ENCODE peak calls at places on chromosomes 12 and 14, in six cellular contexts. One of them, this sample, is unnamed.
A peak's percentile ranks its signal among the peaks of the same experiment; 100 is the strongest.

GRCh38 chr14:99077076-99077843 is 194.7 kb downstream of the BCL11B start:
- DNase-seq in PC-9: no peak
- DNase-seq in body of pancreas: no peak
- DNase-seq in CD8-positive, alpha-beta T cell: no peak
- DNase-seq in SK-N-SH: no peak
- DNase-seq in A549: no peak
- DNase-seq in this sample: no peak

GRCh38 chr14:95370076-95370475 is 50.4 kb upstream of the CLMN start:
- DNase-seq in PC-9: no peak
- DNase-seq in body of pancreas: no peak
- DNase-seq in CD8-positive, alpha-beta T cell: no peak
- DNase-seq in SK-N-SH: no peak
- DNase-seq in A549: no peak
- DNase-seq in this sample: no peak

GRCh38 chr14:105047283-105048016 is 17.8 kb downstream of the GPR132 start:
- DNase-seq in PC-9: no peak
- DNase-seq in body of pancreas: no peak
- DNase-seq in CD8-positive, alpha-beta T cell: peak; percentile 48
- DNase-seq in SK-N-SH: peak; percentile 19
- DNase-seq in A549: no peak
- DNase-seq in this sample: no peak

GRCh38 chr14:57707219-57707618 is 158.7 kb downstream of the SLC35F4 start:
- DNase-seq in PC-9: no peak
- DNase-seq in body of pancreas: no peak
- DNase-seq in CD8-positive, alpha-beta T cell: no peak
- DNase-seq in SK-N-SH: no peak
- DNase-seq in A549: no peak
- DNase-seq in this sample: no peak

GRCh38 chr14:72420749-72421452 is 473.0 kb downstream of the DPF3 start:
- DNase-seq in PC-9: no peak
- DNase-seq in body of pancreas: peak; percentile 70
- DNase-seq in CD8-positive, alpha-beta T cell: peak; percentile 69
- DNase-seq in SK-N-SH: peak; percentile 52
- DNase-seq in A549: peak; percentile 28
- DNase-seq in this sample: no peak

GRCh38 chr12:62933220-62933870 is 1.6 kb downstream of the PPM1H start:
- DNase-seq in PC-9: no peak
- DNase-seq in body of pancreas: peak; percentile 26
- DNase-seq in CD8-positive, alpha-beta T cell: no peak
- DNase-seq in SK-N-SH: peak; percentile 16
- DNase-seq in A549: peak; percentile 72
- DNase-seq in this sample: no peak

GRCh38 chr12:112466011-112466422 is 47.3 kb downstream of the PTPN11 start:
- DNase-seq in PC-9: no peak
- DNase-seq in body of pancreas: no peak
- DNase-seq in CD8-positive, alpha-beta T cell: no peak
- DNase-seq in SK-N-SH: no peak
- DNase-seq in A549: no peak
- DNase-seq in this sample: no peak

GRCh38 chr14:100192250-100192671 is 32.8 kb upstream of the DEGS2 start:
- DNase-seq in PC-9: no peak
- DNase-seq in body of pancreas: peak; percentile 43
- DNase-seq in CD8-positive, alpha-beta T cell: no peak
- DNase-seq in SK-N-SH: no peak
- DNase-seq in A549: no peak
- DNase-seq in this sample: no peak

GRCh38 chr14:95098984-95099599 is 58.2 kb downstream of the DICER1 start:
- DNase-seq in PC-9: no peak
- DNase-seq in body of pancreas: peak; percentile 50
- DNase-seq in CD8-positive, alpha-beta T cell: peak; percentile 25
- DNase-seq in SK-N-SH: peak; percentile 45
- DNase-seq in A549: peak; percentile 39
- DNase-seq in this sample: peak; percentile 3

GRCh38 chr12:120445911-120446909 is at the start of the genes GATC and TRIAP1:
- DNase-seq in PC-9: peak; percentile 65
- DNase-seq in body of pancreas: peak; percentile 85
- DNase-seq in CD8-positive, alpha-beta T cell: peak; percentile 87
- DNase-seq in SK-N-SH: peak; percentile 91
- DNase-seq in A549: peak; percentile 72
- DNase-seq in this sample: no peak

GRCh38 chr12:95169368-95169767 is 47.9 kb downstream of the FGD6 start:
- DNase-seq in PC-9: no peak
- DNase-seq in body of pancreas: no peak
- DNase-seq in CD8-positive, alpha-beta T cell: no peak
- DNase-seq in SK-N-SH: no peak
- DNase-seq in A549: peak; percentile 94
- DNase-seq in this sample: peak; percentile 49

GRCh38 chr14:51616724-51617409 is 34.8 kb upstream of the FRMD6 start:
- DNase-seq in PC-9: peak; percentile 79
- DNase-seq in body of pancreas: peak; percentile 49
- DNase-seq in CD8-positive, alpha-beta T cell: no peak
- DNase-seq in SK-N-SH: no peak
- DNase-seq in A549: peak; percentile 15
- DNase-seq in this sample: peak; percentile 43

GRCh38 chr12:92558806-92559205 is 144.0 kb upstream of the PLEKHG7 start:
- DNase-seq in PC-9: no peak
- DNase-seq in body of pancreas: no peak
- DNase-seq in CD8-positive, alpha-beta T cell: no peak
- DNase-seq in SK-N-SH: no peak
- DNase-seq in A549: no peak
- DNase-seq in this sample: no peak

GRCh38 chr12:110537605-110538409 is 35.7 kb downstream of the RAD9B start:
- DNase-seq in PC-9: no peak
- DNase-seq in body of pancreas: peak; percentile 40
- DNase-seq in CD8-positive, alpha-beta T cell: no peak
- DNase-seq in SK-N-SH: no peak
- DNase-seq in A549: no peak
- DNase-seq in this sample: peak; percentile 65

GRCh38 chr12:110534811-110535210 is 32.7 kb downstream of the RAD9B start:
- DNase-seq in PC-9: no peak
- DNase-seq in body of pancreas: no peak
- DNase-seq in CD8-positive, alpha-beta T cell: no peak
- DNase-seq in SK-N-SH: no peak
- DNase-seq in A549: no peak
- DNase-seq in this sample: no peak

GRCh38 chr12:110536834-110537604 is 34.9 kb downstream of the RAD9B start:
- DNase-seq in PC-9: no peak
- DNase-seq in body of pancreas: no peak
- DNase-seq in CD8-positive, alpha-beta T cell: no peak
- DNase-seq in SK-N-SH: no peak
- DNase-seq in A549: no peak
- DNase-seq in this sample: no peak

GRCh38 chr12:110540048-110540447 is 37.9 kb downstream of the RAD9B start:
- DNase-seq in PC-9: no peak
- DNase-seq in body of pancreas: no peak
- DNase-seq in CD8-positive, alpha-beta T cell: no peak
- DNase-seq in SK-N-SH: no peak
- DNase-seq in A549: no peak
- DNase-seq in this sample: no peak

DNA sequence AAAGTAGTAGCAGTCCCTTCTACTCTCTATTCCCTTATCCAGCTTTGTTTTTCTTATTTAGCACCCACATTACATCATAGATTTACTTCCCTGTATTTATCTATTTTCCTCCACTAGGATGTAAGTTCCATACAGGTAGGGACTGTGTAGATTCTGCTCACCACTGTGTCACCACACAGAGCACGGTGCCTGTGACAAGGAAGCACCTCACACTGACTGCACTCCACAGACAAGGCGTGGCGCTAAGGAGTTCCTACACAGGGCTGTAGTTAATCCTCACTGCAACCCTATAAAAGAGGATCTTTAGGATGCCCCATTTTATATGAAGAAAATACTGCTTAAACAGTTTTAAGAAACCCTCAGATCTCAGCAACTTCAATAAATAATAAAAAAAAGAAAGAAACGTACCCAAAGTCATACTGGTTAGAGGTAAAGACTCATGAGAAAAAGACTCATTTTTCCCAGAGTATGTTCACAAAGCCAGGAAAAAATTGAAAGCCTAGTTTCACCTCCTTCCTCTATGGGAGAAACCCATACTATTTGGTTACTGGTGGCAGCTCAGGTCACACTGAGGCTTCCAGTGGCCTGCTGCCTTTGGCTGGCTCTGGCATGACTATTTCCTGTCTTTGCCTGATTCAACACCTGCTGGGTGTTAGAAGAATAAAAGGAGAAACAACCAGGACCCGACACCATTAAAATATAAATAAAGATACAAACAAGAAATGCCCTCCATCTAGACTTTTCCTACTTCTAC is 36.9 kb downstream of the RAD9B start:
- DNase-seq in PC-9: no peak
- DNase-seq in body of pancreas: no peak
- DNase-seq in CD8-positive, alpha-beta T cell: no peak
- DNase-seq in SK-N-SH: no peak
- DNase-seq in A549: no peak
- DNase-seq in this sample: no peak
- H3K27ac ChIP-seq in PC-9: no peak overlapping the region
- H3K27ac ChIP-seq in body of pancreas: no peak overlapping the region
- H3K27ac ChIP-seq in CD8-positive, alpha-beta T cell: no peak overlapping the region
- H3K27ac ChIP-seq in SK-N-SH: no peak overlapping the region
- H3K27ac ChIP-seq in A549: no peak overlapping the region
- H3K27ac ChIP-seq in this sample: peak overlapping the region; percentile 49

GRCh38 chr14:74407801-74408154 is 18.2 kb downstream of the SYNDIG1L start:
- DNase-seq in PC-9: no peak
- DNase-seq in body of pancreas: no peak
- DNase-seq in CD8-positive, alpha-beta T cell: no peak
- DNase-seq in SK-N-SH: no peak
- DNase-seq in A549: no peak
- DNase-seq in this sample: no peak

GRCh38 chr14:74407021-74407800 is 18.8 kb downstream of the SYNDIG1L start:
- DNase-seq in PC-9: no peak
- DNase-seq in body of pancreas: no peak
- DNase-seq in CD8-positive, alpha-beta T cell: no peak
- DNase-seq in SK-N-SH: no peak
- DNase-seq in A549: no peak
- DNase-seq in this sample: no peak

GRCh38 chr14:74408870-74409269 is 17.1 kb downstream of the SYNDIG1L start:
- DNase-seq in PC-9: no peak
- DNase-seq in body of pancreas: no peak
- DNase-seq in CD8-positive, alpha-beta T cell: no peak
- DNase-seq in SK-N-SH: no peak
- DNase-seq in A549: no peak
- DNase-seq in this sample: no peak

GRCh38 chr14:74411671-74412070 is 14.3 kb downstream of the SYNDIG1L start:
- DNase-seq in PC-9: no peak
- DNase-seq in body of pancreas: no peak
- DNase-seq in CD8-positive, alpha-beta T cell: no peak
- DNase-seq in SK-N-SH: no peak
- DNase-seq in A549: no peak
- DNase-seq in this sample: no peak

DNA sequence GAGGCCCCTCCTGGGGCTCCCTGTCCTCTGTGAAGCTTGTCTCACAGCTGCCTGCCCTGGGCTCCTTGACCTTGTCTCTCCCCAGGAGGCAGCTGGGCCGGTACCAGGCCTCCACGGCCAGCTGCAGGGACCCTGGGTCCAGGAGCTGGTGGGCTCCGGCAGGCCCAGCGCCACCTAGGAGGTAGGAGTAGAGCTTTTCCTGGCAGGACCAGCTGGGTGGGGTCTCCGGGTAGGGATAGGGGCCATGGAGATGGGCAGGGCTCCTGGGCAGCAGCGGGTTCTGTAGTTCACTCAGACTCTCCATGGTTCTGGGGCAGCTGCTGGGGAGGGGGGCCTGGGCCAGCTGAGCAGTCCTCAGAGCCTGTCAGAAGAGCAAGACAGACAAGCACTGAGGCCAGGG is 16.6 kb downstream of the SYNDIG1L start:
- DNase-seq in PC-9: no peak
- DNase-seq in body of pancreas: no peak
- DNase-seq in CD8-positive, alpha-beta T cell: no peak
- DNase-seq in SK-N-SH: no peak
- DNase-seq in A549: no peak
- DNase-seq in this sample: no peak
- H3K27ac ChIP-seq in PC-9: no peak overlapping the region
- H3K27ac ChIP-seq in body of pancreas: no peak overlapping the region
- H3K27ac ChIP-seq in CD8-positive, alpha-beta T cell: no peak overlapping the region
- H3K27ac ChIP-seq in SK-N-SH: no peak overlapping the region
- H3K27ac ChIP-seq in A549: no peak overlapping the region
- H3K27ac ChIP-seq in this sample: no peak overlapping the region

GRCh38 chr12:19196959-19197630 is 67.6 kb downstream of the PLEKHA5 start:
- DNase-seq in PC-9: no peak
- DNase-seq in body of pancreas: no peak
- DNase-seq in CD8-positive, alpha-beta T cell: no peak
- DNase-seq in SK-N-SH: no peak
- DNase-seq in A549: no peak
- DNase-seq in this sample: no peak

GRCh38 chr12:19199322-19199721 is 69.8 kb downstream of the PLEKHA5 start:
- DNase-seq in PC-9: no peak
- DNase-seq in body of pancreas: no peak
- DNase-seq in CD8-positive, alpha-beta T cell: no peak
- DNase-seq in SK-N-SH: no peak
- DNase-seq in A549: no peak
- DNase-seq in this sample: no peak

GRCh38 chr12:19200261-19200660 is 70.7 kb downstream of the PLEKHA5 start:
- DNase-seq in PC-9: no peak
- DNase-seq in body of pancreas: no peak
- DNase-seq in CD8-positive, alpha-beta T cell: no peak
- DNase-seq in SK-N-SH: no peak
- DNase-seq in A549: no peak
- DNase-seq in this sample: no peak

GRCh38 chr12:19194963-19195362 is 65.4 kb downstream of the PLEKHA5 start:
- DNase-seq in PC-9: no peak
- DNase-seq in body of pancreas: no peak
- DNase-seq in CD8-positive, alpha-beta T cell: no peak
- DNase-seq in SK-N-SH: no peak
- DNase-seq in A549: no peak
- DNase-seq in this sample: no peak

DNA sequence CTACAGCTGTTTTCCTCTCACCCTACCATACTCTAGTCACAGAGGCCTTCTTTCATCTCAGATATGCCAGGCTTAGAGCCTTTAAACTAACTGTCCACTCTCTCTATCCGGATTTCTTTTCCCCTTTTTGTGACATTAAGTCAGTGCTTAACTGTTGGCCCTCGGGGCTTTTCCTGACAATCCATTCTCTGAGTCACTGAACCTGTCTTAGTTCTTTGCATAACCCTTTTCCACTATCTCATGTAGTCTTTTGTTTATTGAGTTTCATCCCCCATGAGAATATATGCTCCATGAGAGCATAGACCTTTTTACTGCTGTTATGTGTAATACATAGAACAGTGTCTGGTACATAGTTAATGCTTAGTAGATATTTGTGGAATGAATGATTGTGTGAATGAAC is 68.7 kb downstream of the PLEKHA5 start:
- DNase-seq in PC-9: peak; percentile 63
- DNase-seq in body of pancreas: no peak
- DNase-seq in CD8-positive, alpha-beta T cell: no peak
- DNase-seq in SK-N-SH: no peak
- DNase-seq in A549: no peak
- DNase-seq in this sample: peak; percentile 43
- H3K27ac ChIP-seq in PC-9: no peak overlapping the region
- H3K27ac ChIP-seq in body of pancreas: no peak overlapping the region
- H3K27ac ChIP-seq in CD8-positive, alpha-beta T cell: no peak overlapping the region
- H3K27ac ChIP-seq in SK-N-SH: no peak overlapping the region
- H3K27ac ChIP-seq in A549: no peak overlapping the region
- H3K27ac ChIP-seq in this sample: no peak overlapping the region

DNA sequence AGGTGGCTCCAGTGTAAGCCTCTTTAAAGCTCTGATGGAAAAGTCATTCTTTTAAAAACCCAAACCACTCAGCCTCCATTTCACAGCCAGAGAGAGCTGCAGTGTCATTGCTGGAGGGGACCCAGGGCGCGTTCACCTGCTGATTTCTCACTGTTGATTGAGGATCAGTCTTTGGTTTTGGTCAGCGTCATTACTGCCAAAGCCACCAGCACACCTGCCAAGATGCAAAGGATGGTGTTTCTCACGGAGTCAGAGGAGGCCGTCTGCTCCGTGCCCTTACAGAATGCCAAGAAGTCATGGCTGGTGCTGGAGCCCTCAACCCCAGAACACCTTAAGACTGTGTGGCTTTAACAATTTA is 32.8 kb upstream of the BATF start:
- DNase-seq in PC-9: no peak
- DNase-seq in body of pancreas: peak; percentile 58
- DNase-seq in CD8-positive, alpha-beta T cell: no peak
- DNase-seq in SK-N-SH: no peak
- DNase-seq in A549: no peak
- DNase-seq in this sample: no peak
- H3K27ac ChIP-seq in PC-9: no peak overlapping the region
- H3K27ac ChIP-seq in body of pancreas: peak overlapping the region; percentile 62
- H3K27ac ChIP-seq in CD8-positive, alpha-beta T cell: no peak overlapping the region
- H3K27ac ChIP-seq in SK-N-SH: no peak overlapping the region
- H3K27ac ChIP-seq in A549: peak overlapping the region; percentile 71
- H3K27ac ChIP-seq in this sample: no peak overlapping the region

This sample was measured in epithelial cell of prostate.